ENCODE peak calls at places on chromosome 13, in eight cellular contexts. S is transverse colon, P is cardiac fibroblast, B is upper lobe of right lung, X is coronary artery, F is fibroblast of lung, Z is fibroblast of mammary gland, T is lung. A is an unnamed sample.

GRCh38 chr13:46097015-46097414 is 7.8 kb downstream of the CPB2 start:
- DNase-seq in S (no peak), P (peak; percentile 2), B (no peak), X (no peak), F (no peak), Z (peak; percentile 2), T (no peak), A (no peak)

GRCh38 chr13:110936519-110936918 is 21.6 kb upstream of the ANKRD10 start:
- DNase-seq in S (no peak), P (no peak), B (no peak), X (no peak), F (no peak), Z (no peak), T (no peak), A (no peak)

GRCh38 chr13:50999641-51000040 is 90.0 kb downstream of the RNASEH2B start:
- DNase-seq in S (no peak), P (no peak), B (no peak), X (no peak), F (no peak), Z (no peak), T (no peak), A (no peak)

GRCh38 chr13:28872427-28873176 is 52.5 kb downstream of the MTUS2 start:
- DNase-seq in S (no peak), P (no peak), B (no peak), X (no peak), F (no peak), Z (no peak), T (no peak), A (no peak)

GRCh38 chr13:40345654-40346372 is 320.6 kb downstream of the FOXO1 start:
- DNase-seq in S (no peak), P (no peak), B (no peak), X (no peak), F (no peak), Z (no peak), T (no peak), A (no peak)

GRCh38 chr13:46728777-46729176 is 68.2 kb downstream of the ESD start:
- DNase-seq in S (no peak), P (peak; percentile 42), B (no peak), X (no peak), F (no peak), Z (peak; percentile 31), T (no peak), A (no peak)

GRCh38 chr13:42153371-42153770 is 104.9 kb downstream of the DGKH start:
- DNase-seq in S (no peak), P (peak; percentile 31), B (no peak), X (no peak), F (no peak), Z (no peak), T (no peak), A (no peak)

GRCh38 chr13:32454886-32455593 is 27.1 kb upstream of the N4BP2L1 start:
- DNase-seq in S (no peak), P (no peak), B (no peak), X (no peak), F (no peak), Z (no peak), T (no peak), A (no peak)

GRCh38 chr13:71864094-71864980 is 2.7 kb downstream of the DACH1 start:
- DNase-seq in S (peak; percentile 81), P (peak; percentile 14), B (peak; percentile 69), X (no peak), F (peak; percentile 9), Z (no peak), T (peak; percentile 59), A (no peak)

GRCh38 chr13:71861769-71862168 is 5.2 kb downstream of the DACH1 start:
- DNase-seq in S (no peak), P (no peak), B (no peak), X (no peak), F (no peak), Z (no peak), T (no peak), A (no peak)

GRCh38 chr13:71865858-71866172 is 1.2 kb downstream of the DACH1 start:
- DNase-seq in S (peak; percentile 10), P (peak; percentile 9), B (no peak), X (no peak), F (peak; percentile 20), Z (no peak), T (no peak), A (no peak)

GRCh38 chr13:71864981-71865857 is 1.8 kb downstream of the DACH1 start:
- DNase-seq in S (peak; percentile 21), P (peak; percentile 24), B (peak; percentile 66), X (no peak), F (peak; percentile 32), Z (no peak), T (peak; percentile 32), A (peak; percentile 80)

GRCh38 chr13:71863249-71863648 is 3.8 kb downstream of the DACH1 start:
- DNase-seq in S (no peak), P (no peak), B (no peak), X (no peak), F (no peak), Z (no peak), T (no peak), A (no peak)
- TF ChIP-seq CTCF in S (no peak), P (no peak), B (no peak), X (no peak), F (no peak), Z (no peak), T (no peak), A (no peak)

GRCh38 chr13:20129076-20129475 is 31.8 kb downstream of the GJA3 start:
- DNase-seq in S (no peak), P (no peak), B (peak; percentile 47), X (no peak), F (no peak), Z (no peak), T (no peak), A (no peak)

GRCh38 chr13:20126460-20127262 is 34.2 kb downstream of the GJA3 start:
- DNase-seq in S (no peak), P (no peak), B (no peak), X (no peak), F (no peak), Z (no peak), T (no peak), A (no peak)

GRCh38 chr13:20127263-20127562 is 33.6 kb downstream of the GJA3 start:
- DNase-seq in S (no peak), P (no peak), B (no peak), X (peak; percentile 73), F (no peak), Z (no peak), T (no peak), A (no peak)

GRCh38 chr13:20128459-20128927 is 32.4 kb downstream of the GJA3 start:
- DNase-seq in S (peak; percentile 41), P (no peak), B (peak; percentile 76), X (peak; percentile 68), F (no peak), Z (no peak), T (no peak), A (no peak)

GRCh38 chr13:20127563-20128458 is 33.0 kb downstream of the GJA3 start:
- DNase-seq in S (peak; percentile 77), P (peak; percentile 53), B (peak; percentile 88), X (peak; percentile 84), F (peak; percentile 66), Z (peak; percentile 40), T (peak; percentile 74), A (no peak)
- TF ChIP-seq CTCF in S (peak; percentile 40), P (peak; percentile 26), B (peak; percentile 39), X (peak; percentile 36), F (peak; percentile 24), Z (peak; percentile 26), T (no peak), A (peak; percentile 62)

GRCh38 chr13:94984974-94985373 is 272.6 kb upstream of the SOX21 start:
- DNase-seq in S (no peak), P (no peak), B (no peak), X (no peak), F (no peak), Z (no peak), T (no peak), A (no peak)

GRCh38 chr13:94992277-94992989 is 280.1 kb upstream of the SOX21 start:
- DNase-seq in S (no peak), P (peak; percentile 87), B (no peak), X (no peak), F (peak; percentile 21), Z (peak; percentile 74), T (no peak), A (no peak)

GRCh38 chr13:94987081-94987480 is 274.7 kb upstream of the SOX21 start:
- DNase-seq in S (no peak), P (peak; percentile 51), B (no peak), X (no peak), F (no peak), Z (peak; percentile 31), T (no peak), A (no peak)

GRCh38 chr13:94987869-94988268 is 275.5 kb upstream of the SOX21 start:
- DNase-seq in S (no peak), P (peak; percentile 79), B (no peak), X (no peak), F (no peak), Z (peak; percentile 76), T (no peak), A (no peak)

DNA sequence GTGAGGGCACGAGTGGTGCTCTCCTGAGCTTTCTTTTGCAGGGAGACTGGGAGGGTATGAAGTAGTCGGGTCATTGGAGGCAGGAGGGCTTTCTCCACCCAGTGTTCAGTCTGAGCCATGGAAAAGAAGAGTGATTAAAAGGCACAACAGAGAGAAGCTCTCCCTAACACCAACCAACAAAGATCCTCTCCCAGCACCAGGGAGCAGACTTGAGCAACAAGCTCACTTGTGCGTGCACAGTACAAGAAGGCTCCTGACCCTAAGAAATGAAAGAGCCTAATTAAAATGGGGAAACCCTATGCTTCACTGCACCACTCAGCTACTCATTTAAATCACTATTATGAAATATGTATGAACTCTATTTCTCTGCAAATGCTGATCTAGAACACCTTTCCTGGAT is 276.3 kb upstream of the SOX21 start:
- DNase-seq in S (no peak), P (no peak), B (no peak), X (no peak), F (no peak), Z (no peak), T (no peak), A (no peak)
- TF ChIP-seq CTCF in S (no peak), P (no peak), B (no peak), X (no peak), F (no peak), Z (no peak), T (no peak), A (no peak)

GRCh38 chr13:23372264-23372905 is 61.1 kb downstream of the SACS start:
- DNase-seq in S (no peak), P (peak; percentile 67), B (no peak), X (no peak), F (peak; percentile 80), Z (peak; percentile 56), T (no peak), A (peak; percentile 2)

GRCh38 chr13:23380534-23380933 is 53.0 kb downstream of the SACS start:
- DNase-seq in S (no peak), P (peak; percentile 74), B (no peak), X (no peak), F (peak; percentile 45), Z (peak; percentile 82), T (no peak), A (no peak)

GRCh38 chr13:23377603-23378002 is 55.9 kb downstream of the SACS start:
- DNase-seq in S (no peak), P (no peak), B (no peak), X (peak; percentile 77), F (no peak), Z (no peak), T (no peak), A (no peak)

GRCh38 chr13:23378009-23378632 is 55.4 kb downstream of the SACS start:
- DNase-seq in S (peak; percentile 19), P (peak; percentile 98), B (no peak), X (peak; percentile 75), F (peak; percentile 99), Z (peak; percentile 100), T (no peak), A (no peak)

DNA sequence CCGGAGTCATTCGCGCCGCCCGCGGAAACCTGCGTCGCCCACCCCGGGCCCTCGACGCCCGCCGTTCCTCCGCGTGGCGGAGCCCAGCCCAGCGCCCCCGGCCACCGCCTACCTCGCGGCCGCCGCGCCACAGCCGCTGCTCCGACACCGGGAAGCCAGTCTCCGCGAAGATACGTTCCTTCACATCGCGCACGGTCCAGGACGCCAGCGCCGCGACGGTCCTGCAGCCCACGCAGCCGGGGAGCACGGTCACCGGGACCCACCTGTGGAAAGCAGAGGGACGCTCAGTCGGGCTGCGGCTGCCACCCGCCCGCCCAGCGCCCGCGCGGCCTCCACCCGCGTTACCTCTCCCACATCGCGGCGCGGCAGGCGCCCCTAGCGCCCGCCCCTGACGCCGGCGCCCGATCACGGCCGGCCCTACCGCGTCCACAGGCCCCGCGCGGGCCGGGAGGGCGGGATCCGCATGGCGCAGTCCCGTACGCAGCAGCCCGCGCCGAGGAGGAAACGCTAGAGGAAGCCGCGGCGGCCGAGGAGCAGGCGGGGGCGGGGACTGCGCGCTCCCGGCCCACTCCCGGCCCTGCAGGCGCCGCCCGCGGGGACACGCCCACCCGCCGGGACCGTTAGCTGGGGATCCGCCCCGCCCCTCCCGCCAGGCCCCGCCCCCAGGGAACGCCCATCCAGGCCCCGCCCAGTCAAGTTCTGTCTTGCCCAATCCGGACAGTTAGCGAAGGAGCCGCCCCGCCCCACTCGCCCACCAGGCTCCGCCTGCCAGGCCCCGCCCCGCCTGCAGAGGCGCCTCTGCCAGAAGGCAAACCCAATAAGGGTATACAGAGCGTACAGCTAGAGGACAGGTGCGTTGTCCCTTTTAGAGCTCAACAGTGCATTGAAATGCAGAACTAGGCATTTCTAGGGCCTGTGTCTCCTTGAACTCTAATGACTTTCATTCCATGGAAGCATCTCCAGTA is 58.2 kb downstream of the SACS start:
- DNase-seq in S (peak; percentile 96), P (peak; percentile 95), B (peak; percentile 97), X (peak; percentile 98), F (peak; percentile 91), Z (peak; percentile 90), T (peak; percentile 96), A (peak; percentile 99)
- TF ChIP-seq CTCF in S (no peak), P (no peak), B (peak; percentile 26), X (no peak), F (peak; percentile 4), Z (no peak), T (no peak), A (peak; percentile 46)